ENCODE peak calls at places on chromosomes 16 and 17, in four cellular contexts. W, P, M and Y are unnamed samples. For H3K9me3, the result is how much of the 10 kb centered on the place peaks cover.

GRCh38 chr17:83185023-83186002 is 105.9 kb downstream of the METRNL start:
- DNase-seq in W (no peak), P (peak), M (peak), Y (no peak)

GRCh38 chr16:69595127-69596036 is 29.6 kb downstream of the NFAT5 start:
- DNase-seq in W (peak), P (no peak), M (no peak), Y (no peak)

GRCh38 chr17:73189417-73190099 is 3.3 kb upstream of the COG1 start:
- DNase-seq in W (peak), P (no peak), M (no peak), Y (no peak)

GRCh38 chr16:30184430-30185140 is 1.2 kb downstream of the CORO1A start:
- DNase-seq in W (peak), P (peak), M (peak), Y (peak)

GRCh38 chr17:72826602-72827001 is 265.9 kb downstream of the SLC39A11 start:
- DNase-seq in W (no peak), P (no peak), M (no peak), Y (no peak)

GRCh38 chr17:76383645-76384221 is 676 bp upstream of the SPHK1 start:
- DNase-seq in W (no peak), P (peak), M (peak), Y (no peak)

GRCh38 chr16:88770459-88771293 is 14.3 kb downstream of the PIEZO1 start:
- DNase-seq in W (peak), P (peak), M (no peak), Y (no peak)

GRCh38 chr17:81898885-81899284 is 3.2 kb upstream of the NPB start:
- DNase-seq in W (no peak), P (no peak), M (no peak), Y (no peak)

GRCh38 chr17:29710891-29711418 is 88.2 kb upstream of the CORO6 start:
- DNase-seq in W (no peak), P (no peak), M (no peak), Y (no peak)

GRCh38 chr17:34351041-34351575 is 5.2 kb upstream of the CCL13 start:
- DNase-seq in W (no peak), P (no peak), M (no peak), Y (no peak)

GRCh38 chr17:39927928-39928867 is 666 bp downstream of the LRRC3C start:
- DNase-seq in W (peak), P (peak), M (peak), Y (no peak)

GRCh38 chr17:57135748-57136342 is 50.8 kb downstream of the AKAP1 start:
- DNase-seq in W (no peak), P (no peak), M (no peak), Y (no peak)

GRCh38 chr16:11857161-11857560 is 5.8 kb upstream of the RSL1D1 start:
- DNase-seq in W (no peak), P (no peak), M (no peak), Y (no peak)

GRCh38 chr17:74296548-74296936 is 22.5 kb downstream of the DNAI2 start:
- DNase-seq in W (peak), P (peak), M (no peak), Y (peak)

GRCh38 chr16:88489163-88489721 is 36.2 kb downstream of the ZFPM1 start:
- DNase-seq in W (peak), P (no peak), M (no peak), Y (no peak)

GRCh38 chr17:78110363-78111011 is 18.1 kb downstream of the TMC6 start:
- DNase-seq in W (no peak), P (no peak), M (no peak), Y (no peak)

GRCh38 chr16:86500708-86501510 is 9.4 kb upstream of the FOXF1 start:
- DNase-seq in W (no peak), P (no peak), M (no peak), Y (no peak)

GRCh38 chr16:16071631-16072244 is 122.3 kb downstream of the ABCC1 start:
- DNase-seq in W (no peak), P (peak), M (no peak), Y (no peak)

GRCh38 chr17:55635253-55635766 is 87.4 kb downstream of the TMEM100 start:
- DNase-seq in W (peak), P (peak), M (no peak), Y (no peak)

GRCh38 chr17:15999974-16000827 is 577 bp downstream of the TTC19 start:
- DNase-seq in W (peak), P (no peak), M (peak), Y (peak)

GRCh38 chr17:82823004-82823403 is 16.8 kb downstream of the ZNF750 start:
- DNase-seq in W (no peak), P (no peak), M (no peak), Y (no peak)

GRCh38 chr16:86567701-86568571 is 1.3 kb downstream of the FOXC2 start:
- DNase-seq in W (no peak), P (no peak), M (peak), Y (no peak)

DNA sequence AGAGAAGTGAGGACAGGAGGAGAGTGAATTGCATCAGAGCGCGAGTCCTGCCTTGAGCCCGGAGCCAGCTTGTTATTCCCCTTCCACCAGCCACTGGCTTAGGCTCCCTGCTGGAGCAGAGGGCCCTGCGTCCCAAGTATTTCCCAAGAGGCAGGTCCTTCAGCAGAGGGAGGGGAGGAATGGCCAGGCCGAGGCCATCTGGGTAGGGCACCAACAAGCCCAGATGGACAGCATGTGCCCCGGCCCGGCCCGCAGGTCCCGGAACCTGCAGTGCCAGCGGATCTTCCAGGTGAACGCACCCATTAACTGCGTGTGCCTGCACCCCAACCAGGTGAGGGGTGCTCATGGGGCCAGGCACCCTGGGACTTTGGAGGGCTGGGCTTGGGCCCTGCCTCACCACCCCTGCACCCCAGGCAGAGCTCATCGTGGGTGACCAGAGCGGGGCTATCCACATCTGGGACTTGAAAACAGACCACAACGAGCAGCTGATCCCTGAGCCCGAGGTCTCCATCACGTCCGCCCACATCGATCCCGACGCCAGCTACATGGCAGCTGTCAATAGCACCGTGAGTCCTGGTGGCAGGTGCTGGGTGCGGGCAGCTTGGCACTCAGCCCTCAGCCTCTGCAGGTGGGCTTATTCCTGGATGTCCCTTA is 1.7 kb downstream of the MLST8 start:
- DNase-seq in W (no peak), P (no peak), M (no peak), Y (no peak)
- H3K9me3 ChIP-seq in W (under half), P (under half), M (under half), Y (under half)

GRCh38 chr16:10405386-10405939 is 19.6 kb downstream of the ATF7IP2 start:
- DNase-seq in W (no peak), P (peak), M (no peak), Y (no peak)
- H3K9me3 ChIP-seq in W (under half), P (under half), M (under half), Y (under half)

GRCh38 chr16:26598061-26598460 is 468.7 kb upstream of the C16orf82 start:
- DNase-seq in W (no peak), P (no peak), M (no peak), Y (peak)

GRCh38 chr16:26594666-26595065 is 472.1 kb upstream of the C16orf82 start:
- DNase-seq in W (no peak), P (no peak), M (no peak), Y (no peak)

GRCh38 chr16:26595199-26595598 is 471.5 kb upstream of the C16orf82 start:
- DNase-seq in W (no peak), P (no peak), M (no peak), Y (no peak)

GRCh38 chr16:26598989-26599785 is 467.5 kb upstream of the C16orf82 start:
- DNase-seq in W (no peak), P (no peak), M (no peak), Y (no peak)

GRCh38 chr16:26599786-26600107 is 467.0 kb upstream of the C16orf82 start:
- DNase-seq in W (no peak), P (no peak), M (no peak), Y (no peak)
- H3K9me3 ChIP-seq in W (under half), P (under half), M (under half), Y (under half)

GRCh38 chr16:35711435-35711834 is 2252.0 kb downstream of the TP53TG3F start:
- DNase-seq in W (no peak), P (no peak), M (no peak), Y (no peak)

GRCh38 chr16:35711958-35712357 is 2252.5 kb downstream of the TP53TG3F start:
- DNase-seq in W (no peak), P (no peak), M (peak), Y (no peak)

DNA sequence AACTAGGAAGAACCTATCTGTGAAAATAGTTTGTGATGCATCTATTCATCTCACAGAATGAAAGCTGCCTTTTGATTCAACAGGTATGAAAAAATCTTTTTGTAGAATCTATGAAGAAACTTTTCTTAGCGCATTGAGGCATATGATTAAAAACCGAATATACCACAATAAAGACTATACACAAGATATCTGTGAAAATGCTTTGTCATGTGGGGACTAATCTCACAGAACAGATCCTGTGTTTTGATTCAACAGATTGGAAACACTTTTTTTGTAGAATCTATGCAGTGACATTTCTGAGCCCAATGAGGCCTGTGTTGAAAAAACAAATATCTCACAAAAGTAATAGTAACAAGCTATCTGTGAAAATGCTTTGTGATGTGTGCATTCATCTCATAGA is 2247.5 kb downstream of the TP53TG3F start:
- DNase-seq in W (no peak), P (no peak), M (no peak), Y (no peak)
- H3K9me3 ChIP-seq in W (under half), P (under half), M (under half), Y (under half)

GRCh38 chr16:35734728-35735402 is 2275.5 kb downstream of the TP53TG3F start:
- DNase-seq in W (no peak), P (no peak), M (peak), Y (no peak)

GRCh38 chr16:35733971-35734702 is 2274.7 kb downstream of the TP53TG3F start:
- DNase-seq in W (no peak), P (no peak), M (peak), Y (no peak)

GRCh38 chr16:35731341-35732040 is 2272.1 kb downstream of the TP53TG3F start:
- DNase-seq in W (no peak), P (no peak), M (peak), Y (no peak)

GRCh38 chr16:35732046-35732810 is 2272.8 kb downstream of the TP53TG3F start:
- DNase-seq in W (no peak), P (no peak), M (peak), Y (no peak)

GRCh38 chr16:35733278-35733965 is 2274.0 kb downstream of the TP53TG3F start:
- DNase-seq in W (no peak), P (no peak), M (peak), Y (no peak)
- H3K9me3 ChIP-seq in W (under half), P (under half), M (under half), Y (under half)

GRCh38 chr17:27157898-27158297 is 136.0 kb upstream of the WSB1 start:
- DNase-seq in W (no peak), P (no peak), M (no peak), Y (no peak)
- H3K9me3 ChIP-seq in W (under half), P (under half), M (under half), Y (under half)

DNA sequence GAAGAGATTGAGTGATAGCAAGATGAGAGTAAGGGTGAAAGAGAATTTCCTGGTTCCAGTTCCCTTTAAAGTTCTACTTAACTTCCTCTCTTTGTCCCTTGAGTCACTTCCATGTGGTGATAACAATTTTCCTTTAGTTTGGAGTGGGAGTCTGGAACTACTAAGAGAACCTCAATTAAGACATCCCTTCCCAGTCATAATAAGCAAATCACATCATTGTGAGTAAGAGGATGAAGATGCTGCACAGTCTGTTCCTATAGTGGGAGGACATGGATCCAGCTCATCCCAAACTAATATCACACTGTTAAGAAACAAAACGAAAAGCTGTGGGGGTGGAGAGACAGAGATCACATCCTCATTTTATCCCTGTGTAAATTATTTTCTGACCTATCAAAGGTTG is 24.4 kb downstream of the TBX21 start:
- DNase-seq in W (no peak), P (no peak), M (no peak), Y (no peak)
- H3K9me3 ChIP-seq in W (under half), P (under half), M (under half), Y (under half)

DNA sequence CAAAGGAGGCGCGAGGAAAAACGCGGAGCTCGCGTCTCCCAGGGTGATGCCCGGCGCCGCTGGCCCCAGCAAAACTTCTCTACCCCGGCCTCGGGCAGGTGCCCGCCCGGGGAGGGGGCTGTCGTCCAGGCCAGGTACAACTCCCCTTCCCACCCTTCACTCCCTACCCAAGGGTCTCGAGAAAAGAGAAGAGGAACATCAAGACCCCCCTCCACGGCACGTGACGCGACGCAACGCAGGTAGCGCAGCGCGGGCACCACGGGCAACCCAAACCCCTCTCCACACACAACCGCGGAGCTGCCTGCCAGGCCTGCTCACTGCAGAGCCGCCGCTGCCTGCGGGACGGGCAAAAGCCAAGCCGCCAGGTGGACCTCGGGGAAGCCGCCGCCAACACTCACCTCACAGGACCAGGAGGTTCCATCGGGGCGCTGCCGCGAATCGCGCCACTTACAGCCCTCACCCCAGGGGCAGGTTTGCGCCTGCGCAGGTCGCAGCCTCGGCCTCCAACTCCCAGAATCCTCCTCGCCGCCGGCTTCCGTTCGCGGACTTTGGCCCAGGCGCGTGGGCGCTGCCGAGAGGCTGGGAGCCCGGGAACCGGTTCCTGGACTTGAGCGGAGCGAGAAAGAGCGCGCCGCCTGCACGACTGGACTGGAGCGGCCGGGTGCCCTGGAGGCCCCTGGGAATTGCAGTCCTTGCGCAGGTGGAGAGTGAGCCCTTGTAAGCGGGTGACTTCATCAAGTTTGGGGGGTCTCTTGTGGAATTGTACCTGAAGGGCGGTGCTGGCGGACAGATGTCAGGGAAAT is at the start of gene ZNF232:
- DNase-seq in W (peak), P (peak), M (peak), Y (peak)
- H3K9me3 ChIP-seq in W (under half), P (under half), M (under half), Y (under half)

GRCh38 chr16:35311475-35311874 is 1852.1 kb downstream of the TP53TG3F start:
- DNase-seq in W (no peak), P (no peak), M (no peak), Y (no peak)

GRCh38 chr16:35308674-35309073 is 1849.3 kb downstream of the TP53TG3F start:
- DNase-seq in W (no peak), P (no peak), M (no peak), Y (no peak)

GRCh38 chr16:35319536-35320192 is 1860.3 kb downstream of the TP53TG3F start:
- DNase-seq in W (no peak), P (no peak), M (no peak), Y (no peak)

GRCh38 chr16:35310999-35311398 is 1851.6 kb downstream of the TP53TG3F start:
- DNase-seq in W (no peak), P (no peak), M (no peak), Y (no peak)

DNA sequence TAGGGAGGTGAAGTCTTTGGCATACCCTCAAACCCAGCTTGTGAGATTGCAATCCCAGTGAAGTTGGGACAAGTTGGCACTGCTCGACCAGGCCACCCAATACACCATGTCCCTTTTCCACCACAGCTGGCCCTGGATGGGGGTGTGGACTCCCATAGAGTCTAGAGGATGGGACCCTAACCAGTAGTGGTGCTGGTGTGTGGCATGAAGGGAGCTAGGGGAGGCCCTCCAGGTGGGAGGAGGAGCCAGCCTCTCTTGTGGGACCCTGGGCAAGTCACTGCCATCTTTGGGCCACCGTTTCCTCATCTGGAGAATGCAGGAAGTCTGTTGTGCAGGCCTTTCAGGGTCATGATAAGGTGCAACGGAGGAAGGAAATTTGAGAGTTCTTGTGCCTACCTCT is 1854.9 kb downstream of the TP53TG3F start:
- DNase-seq in W (no peak), P (no peak), M (no peak), Y (no peak)
- H3K9me3 ChIP-seq in W (under half), P (under half), M (under half), Y (under half)